ENCODE peak calls at places on chromosome 10, in seven cellular contexts. One of them, this sample, is unnamed.
A peak's percentile ranks its signal among the peaks of the same experiment; 100 is the strongest.

GRCh38 chr10:114043532-114044250 is at the start of gene ADRB1:
- DNase-seq in MCF 10A: peak; percentile 64
- DNase-seq in GM12865: peak; percentile 90
- DNase-seq in fibroblast of lung: peak; percentile 48
- DNase-seq in T-helper 17 cell: no peak
- DNase-seq in CD8-positive, alpha-beta memory T cell: peak; percentile 39
- DNase-seq in GM04503: no peak
- DNase-seq in this sample: peak; percentile 81

GRCh38 chr10:112140110-112140755 is 43.3 kb downstream of the GPAM start:
- DNase-seq in fibroblast of lung: peak; percentile 52
- DNase-seq in CD8-positive, alpha-beta memory T cell: peak; percentile 41
- DNase-seq in T-helper 17 cell: peak; percentile 30
- DNase-seq in GM12865: peak; percentile 85
- DNase-seq in MCF 10A: peak; percentile 88
- DNase-seq in GM04503: no peak
- DNase-seq in this sample: peak; percentile 83

GRCh38 chr10:15213461-15213861 is 45.0 kb upstream of the NMT2 start:
- DNase-seq in GM12865: no peak
- DNase-seq in T-helper 17 cell: no peak
- DNase-seq in fibroblast of lung: no peak
- DNase-seq in GM04503: no peak
- DNase-seq in MCF 10A: no peak
- DNase-seq in CD8-positive, alpha-beta memory T cell: no peak
- DNase-seq in this sample: no peak

GRCh38 chr10:74460812-74461211 is 309.8 kb downstream of the ADK start:
- DNase-seq in GM12865: no peak
- DNase-seq in T-helper 17 cell: no peak
- DNase-seq in fibroblast of lung: peak; percentile 34
- DNase-seq in GM04503: no peak
- DNase-seq in MCF 10A: no peak
- DNase-seq in CD8-positive, alpha-beta memory T cell: no peak
- DNase-seq in this sample: no peak

GRCh38 chr10:6274040-6274439 is 71.3 kb downstream of the PFKFB3 start:
- DNase-seq in GM12865: no peak
- DNase-seq in GM04503: no peak
- DNase-seq in T-helper 17 cell: no peak
- DNase-seq in fibroblast of lung: no peak
- DNase-seq in CD8-positive, alpha-beta memory T cell: no peak
- DNase-seq in MCF 10A: peak; percentile 61
- DNase-seq in this sample: no peak

GRCh38 chr10:28954211-28954610 is 276.9 kb downstream of the BAMBI start:
- DNase-seq in GM04503: no peak
- DNase-seq in MCF 10A: no peak
- DNase-seq in CD8-positive, alpha-beta memory T cell: no peak
- DNase-seq in fibroblast of lung: peak; percentile 72
- DNase-seq in T-helper 17 cell: no peak
- DNase-seq in GM12865: no peak
- DNase-seq in this sample: no peak

GRCh38 chr10:47297796-47298540 is 2.0 kb upstream of the GDF10 start:
- DNase-seq in GM12865: no peak
- DNase-seq in T-helper 17 cell: no peak
- DNase-seq in GM04503: no peak
- DNase-seq in CD8-positive, alpha-beta memory T cell: no peak
- DNase-seq in MCF 10A: no peak
- DNase-seq in fibroblast of lung: no peak
- DNase-seq in this sample: no peak

GRCh38 chr10:77637474-77637985 is at the start of gene KCNMA1:
- DNase-seq in CD8-positive, alpha-beta memory T cell: no peak
- DNase-seq in GM12865: peak; percentile 23
- DNase-seq in MCF 10A: no peak
- DNase-seq in GM04503: no peak
- DNase-seq in fibroblast of lung: peak; percentile 40
- DNase-seq in T-helper 17 cell: no peak
- DNase-seq in this sample: no peak

GRCh38 chr10:43237631-43238446 is 29.0 kb downstream of the RASGEF1A start:
- DNase-seq in CD8-positive, alpha-beta memory T cell: no peak
- DNase-seq in GM04503: no peak
- DNase-seq in GM12865: no peak
- DNase-seq in T-helper 17 cell: peak; percentile 4
- DNase-seq in fibroblast of lung: no peak
- DNase-seq in MCF 10A: no peak
- DNase-seq in this sample: no peak

GRCh38 chr10:100728928-100729876 is 16.2 kb upstream of the PAX2 start:
- DNase-seq in GM12865: peak; percentile 41
- DNase-seq in GM04503: no peak
- DNase-seq in fibroblast of lung: peak; percentile 19
- DNase-seq in T-helper 17 cell: no peak
- DNase-seq in MCF 10A: no peak
- DNase-seq in CD8-positive, alpha-beta memory T cell: no peak
- DNase-seq in this sample: peak; percentile 78

GRCh38 chr10:27635290-27635689 is 110.3 kb downstream of the MKX start:
- DNase-seq in GM12865: no peak
- DNase-seq in GM04503: no peak
- DNase-seq in fibroblast of lung: no peak
- DNase-seq in MCF 10A: no peak
- DNase-seq in T-helper 17 cell: no peak
- DNase-seq in CD8-positive, alpha-beta memory T cell: no peak
- DNase-seq in this sample: no peak

GRCh38 chr10:7424315-7424714 is 13.5 kb upstream of the SFMBT2 start:
- DNase-seq in T-helper 17 cell: no peak
- DNase-seq in GM04503: no peak
- DNase-seq in GM12865: no peak
- DNase-seq in MCF 10A: no peak
- DNase-seq in fibroblast of lung: no peak
- DNase-seq in CD8-positive, alpha-beta memory T cell: peak; percentile 27
- DNase-seq in this sample: no peak

GRCh38 chr10:101783736-101784118 is 481 bp upstream of the NPM3 start:
- DNase-seq in GM12865: no peak
- DNase-seq in T-helper 17 cell: no peak
- DNase-seq in MCF 10A: no peak
- DNase-seq in GM04503: no peak
- DNase-seq in fibroblast of lung: peak; percentile 19
- DNase-seq in CD8-positive, alpha-beta memory T cell: no peak
- DNase-seq in this sample: no peak

GRCh38 chr10:11684717-11685645 is 57.2 kb upstream of the ECHDC3 start:
- DNase-seq in GM12865: peak; percentile 95
- DNase-seq in CD8-positive, alpha-beta memory T cell: no peak
- DNase-seq in MCF 10A: peak; percentile 91
- DNase-seq in fibroblast of lung: peak; percentile 94
- DNase-seq in GM04503: peak; percentile 89
- DNase-seq in T-helper 17 cell: peak; percentile 26
- DNase-seq in this sample: peak; percentile 80

GRCh38 chr10:14889318-14889717 is 10.7 kb downstream of the SUV39H2 start:
- DNase-seq in T-helper 17 cell: no peak
- DNase-seq in MCF 10A: no peak
- DNase-seq in CD8-positive, alpha-beta memory T cell: no peak
- DNase-seq in fibroblast of lung: no peak
- DNase-seq in GM04503: no peak
- DNase-seq in GM12865: peak; percentile 23
- DNase-seq in this sample: no peak

GRCh38 chr10:61903184-61903990 is 1.9 kb downstream of the ARID5B start:
- DNase-seq in MCF 10A: peak; percentile 68
- DNase-seq in fibroblast of lung: peak; percentile 79
- DNase-seq in T-helper 17 cell: peak; percentile 51
- DNase-seq in GM12865: peak; percentile 86
- DNase-seq in CD8-positive, alpha-beta memory T cell: peak; percentile 49
- DNase-seq in GM04503: no peak
- DNase-seq in this sample: peak; percentile 43